ENCODE peak calls at places on chromosomes 2 and 18, in four cellular contexts. One of them, this sample, is unnamed. For H3K36me3, the result is how much of the 10 kb centered on the place peaks cover.

GRCh38 chr18:77191241-77191751 is 58.4 kb upstream of the GALR1 start:
- DNase-seq in cardiac muscle cell: peak
- DNase-seq in breast epithelium: no peak
- DNase-seq in endodermal cell: no peak
- DNase-seq in this sample: no peak

GRCh38 chr2:7671312-7671711 is 754.1 kb downstream of the RNF144A start:
- DNase-seq in cardiac muscle cell: no peak
- DNase-seq in breast epithelium: no peak
- DNase-seq in endodermal cell: no peak
- DNase-seq in this sample: no peak

GRCh38 chr2:15750822-15751221 is 159.2 kb downstream of the DDX1 start:
- DNase-seq in cardiac muscle cell: no peak
- DNase-seq in breast epithelium: no peak
- DNase-seq in endodermal cell: peak
- DNase-seq in this sample: no peak

GRCh38 chr2:16625201-16625729 is 40.4 kb downstream of the CYRIA start:
- DNase-seq in cardiac muscle cell: peak
- DNase-seq in breast epithelium: no peak
- DNase-seq in endodermal cell: peak
- DNase-seq in this sample: no peak

GRCh38 chr2:158931577-158931976 is 36.9 kb upstream of the TANC1 start:
- DNase-seq in cardiac muscle cell: peak
- DNase-seq in breast epithelium: no peak
- DNase-seq in endodermal cell: no peak
- DNase-seq in this sample: no peak

GRCh38 chr2:121291251-121291580 is 6.2 kb upstream of the TFCP2L1 start:
- DNase-seq in cardiac muscle cell: no peak
- DNase-seq in breast epithelium: no peak
- DNase-seq in endodermal cell: no peak
- DNase-seq in this sample: no peak

GRCh38 chr2:143936758-143937562 is 583.0 kb downstream of the ZEB2 start:
- DNase-seq in cardiac muscle cell: peak
- DNase-seq in breast epithelium: no peak
- DNase-seq in endodermal cell: peak
- DNase-seq in this sample: no peak

GRCh38 chr2:40256649-40257048 is 195.2 kb downstream of the SLC8A1 start:
- DNase-seq in cardiac muscle cell: peak
- DNase-seq in breast epithelium: no peak
- DNase-seq in endodermal cell: peak
- DNase-seq in this sample: no peak

GRCh38 chr2:189555243-189555642 is 25.3 kb downstream of the SLC40A1 start:
- DNase-seq in cardiac muscle cell: peak
- DNase-seq in breast epithelium: no peak
- DNase-seq in endodermal cell: no peak
- DNase-seq in this sample: no peak

GRCh38 chr2:234136461-234136860 is 86.0 kb downstream of the SPP2 start:
- DNase-seq in cardiac muscle cell: no peak
- DNase-seq in breast epithelium: no peak
- DNase-seq in endodermal cell: peak
- DNase-seq in this sample: no peak

GRCh38 chr2:39919511-39920317 is 140.7 kb upstream of the THUMPD2 start:
- DNase-seq in cardiac muscle cell: no peak
- DNase-seq in breast epithelium: no peak
- DNase-seq in endodermal cell: no peak
- DNase-seq in this sample: no peak

GRCh38 chr2:188975497-188976102 is 1.4 kb downstream of the COL3A1 start:
- DNase-seq in cardiac muscle cell: peak
- DNase-seq in breast epithelium: no peak
- DNase-seq in endodermal cell: no peak
- DNase-seq in this sample: no peak

GRCh38 chr2:5236308-5236707 is 455.9 kb upstream of the SOX11 start:
- DNase-seq in cardiac muscle cell: no peak
- DNase-seq in breast epithelium: no peak
- DNase-seq in endodermal cell: peak
- DNase-seq in this sample: no peak

GRCh38 chr2:46335404-46335965 is 38.3 kb downstream of the EPAS1 start:
- DNase-seq in cardiac muscle cell: peak
- DNase-seq in breast epithelium: no peak
- DNase-seq in endodermal cell: peak
- DNase-seq in this sample: no peak

GRCh38 chr2:54579061-54579681 is 123.0 kb downstream of the SPTBN1 start:
- DNase-seq in cardiac muscle cell: no peak
- DNase-seq in breast epithelium: no peak
- DNase-seq in endodermal cell: no peak
- DNase-seq in this sample: no peak

GRCh38 chr2:187580462-187581124 is 26.4 kb upstream of the TFPI start:
- DNase-seq in cardiac muscle cell: peak
- DNase-seq in breast epithelium: no peak
- DNase-seq in endodermal cell: no peak
- DNase-seq in this sample: no peak

GRCh38 chr18:74733592-74733991 is 135.9 kb downstream of the ZNF407 start:
- DNase-seq in cardiac muscle cell: no peak
- DNase-seq in breast epithelium: no peak
- DNase-seq in endodermal cell: no peak
- DNase-seq in this sample: no peak

GRCh38 chr2:15560404-15560987 is 638 bp downstream of the NBAS start:
- DNase-seq in cardiac muscle cell: peak
- DNase-seq in breast epithelium: no peak
- DNase-seq in endodermal cell: peak
- DNase-seq in this sample: no peak

GRCh38 chr2:238439093-238439849 is 12.5 kb downstream of the ASB1 start:
- DNase-seq in cardiac muscle cell: peak
- DNase-seq in breast epithelium: no peak
- DNase-seq in endodermal cell: no peak
- DNase-seq in this sample: peak

GRCh38 chr2:190981733-190982132 is 32.2 kb downstream of the STAT1 start:
- DNase-seq in cardiac muscle cell: no peak
- DNase-seq in breast epithelium: no peak
- DNase-seq in endodermal cell: no peak
- DNase-seq in this sample: no peak

GRCh38 chr2:190982263-190983034 is 31.5 kb downstream of the STAT1 start:
- DNase-seq in cardiac muscle cell: no peak
- DNase-seq in breast epithelium: no peak
- DNase-seq in endodermal cell: no peak
- DNase-seq in this sample: no peak

GRCh38 chr2:190987116-190987515 is 26.9 kb downstream of the STAT1 start:
- DNase-seq in cardiac muscle cell: no peak
- DNase-seq in breast epithelium: no peak
- DNase-seq in endodermal cell: no peak
- DNase-seq in this sample: no peak

GRCh38 chr2:190986221-190986953 is 27.6 kb downstream of the STAT1 start:
- DNase-seq in cardiac muscle cell: no peak
- DNase-seq in breast epithelium: no peak
- DNase-seq in endodermal cell: no peak
- DNase-seq in this sample: no peak

GRCh38 chr2:190984595-190984994 is 29.4 kb downstream of the STAT1 start:
- DNase-seq in cardiac muscle cell: peak
- DNase-seq in breast epithelium: no peak
- DNase-seq in endodermal cell: no peak
- DNase-seq in this sample: no peak
- H3K36me3 ChIP-seq in cardiac muscle cell: under half
- H3K36me3 ChIP-seq in breast epithelium: under half
- H3K36me3 ChIP-seq in endodermal cell: half or more
- H3K36me3 ChIP-seq in this sample: half or more

GRCh38 chr18:45521151-45521550 is 94.1 kb upstream of the SLC14A2 start:
- DNase-seq in cardiac muscle cell: peak
- DNase-seq in breast epithelium: no peak
- DNase-seq in endodermal cell: no peak
- DNase-seq in this sample: no peak
- H3K27ac ChIP-seq in cardiac muscle cell: no peak
- H3K27ac ChIP-seq in breast epithelium: no peak
- H3K27ac ChIP-seq in endodermal cell: no peak
- H3K27ac ChIP-seq in this sample: no peak

GRCh38 chr18:12346240-12346565 is 30.8 kb downstream of the AFG3L2 start:
- DNase-seq in cardiac muscle cell: no peak
- DNase-seq in breast epithelium: no peak
- DNase-seq in endodermal cell: no peak
- DNase-seq in this sample: no peak
- H3K36me3 ChIP-seq in cardiac muscle cell: half or more
- H3K36me3 ChIP-seq in breast epithelium: under half
- H3K36me3 ChIP-seq in endodermal cell: half or more
- H3K36me3 ChIP-seq in this sample: under half

DNA sequence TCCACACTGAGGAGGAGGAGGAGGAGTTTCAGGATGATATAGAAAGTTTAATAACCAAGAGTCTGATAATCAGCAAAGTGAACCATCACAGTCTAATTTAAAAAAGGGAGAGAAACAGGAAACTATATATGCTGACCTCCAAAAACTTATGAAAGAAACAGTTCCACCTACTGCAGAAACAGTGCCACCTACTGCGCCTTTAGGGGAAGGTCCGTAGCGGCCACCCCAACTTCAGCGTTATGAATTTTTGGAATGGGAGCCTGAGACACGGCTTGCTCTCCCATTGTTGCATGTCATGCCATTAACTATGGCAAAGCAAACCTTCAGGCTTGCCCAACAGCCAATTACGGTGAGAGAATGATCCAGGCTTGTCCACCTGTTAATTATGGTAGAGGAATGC is 1719.2 kb upstream of the LRRTM1 start:
- DNase-seq in cardiac muscle cell: no peak
- DNase-seq in breast epithelium: no peak
- DNase-seq in endodermal cell: peak
- DNase-seq in this sample: no peak
- H3K27ac ChIP-seq in cardiac muscle cell: no peak
- H3K27ac ChIP-seq in breast epithelium: no peak
- H3K27ac ChIP-seq in endodermal cell: no peak
- H3K27ac ChIP-seq in this sample: no peak

DNA sequence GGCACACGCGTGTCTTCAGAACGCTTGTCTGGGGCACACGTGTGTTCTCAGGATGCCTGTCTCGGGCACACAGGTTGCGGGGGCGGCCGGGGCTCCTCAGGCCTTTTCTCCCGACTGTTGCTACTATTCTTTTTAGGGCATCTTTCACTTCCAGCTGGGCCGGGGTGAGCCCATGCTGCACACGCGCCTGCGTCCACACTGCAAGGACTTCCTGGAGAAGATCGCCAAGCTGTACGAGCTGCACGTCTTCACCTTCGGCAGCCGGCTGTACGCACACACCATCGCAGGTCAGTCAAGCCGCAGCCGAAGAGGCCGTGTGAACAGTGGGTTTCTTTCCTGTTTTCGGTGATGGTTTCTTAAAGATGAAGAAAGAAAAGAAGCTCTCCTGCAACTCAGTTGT is 25.0 kb downstream of the CTDP1 start:
- DNase-seq in cardiac muscle cell: no peak
- DNase-seq in breast epithelium: no peak
- DNase-seq in endodermal cell: no peak
- DNase-seq in this sample: no peak
- H3K36me3 ChIP-seq in cardiac muscle cell: under half
- H3K36me3 ChIP-seq in breast epithelium: under half
- H3K36me3 ChIP-seq in endodermal cell: half or more
- H3K36me3 ChIP-seq in this sample: half or more

DNA sequence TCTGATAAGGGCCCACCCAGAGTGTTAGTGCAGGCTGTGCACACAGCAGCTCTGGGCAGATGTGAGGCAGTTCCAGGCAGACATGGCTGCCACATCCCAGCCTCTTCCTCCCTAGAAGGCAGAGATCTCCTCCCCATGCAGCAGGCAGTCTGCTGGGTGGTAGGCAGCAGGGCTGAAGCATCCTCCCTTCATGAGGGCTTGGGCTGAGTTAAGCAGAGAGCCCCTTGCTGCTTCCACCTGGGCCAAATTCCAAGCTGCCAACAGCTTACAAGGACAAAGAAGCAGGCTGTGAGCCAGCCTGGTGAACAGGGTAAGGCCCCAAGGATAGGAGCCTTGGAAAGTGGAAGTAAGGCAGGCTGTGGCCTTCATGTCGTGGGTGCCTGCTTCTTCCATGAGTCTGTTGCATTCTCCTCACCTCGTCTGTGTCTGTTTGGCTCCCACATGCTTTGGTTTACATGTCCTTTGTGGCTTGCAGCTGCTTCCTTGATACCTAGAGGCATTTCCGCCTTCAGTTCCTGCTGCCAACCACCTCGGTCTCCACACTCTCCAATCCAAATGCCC is 7.8 kb downstream of the PSD4 start:
- DNase-seq in cardiac muscle cell: no peak
- DNase-seq in breast epithelium: no peak
- DNase-seq in endodermal cell: no peak
- DNase-seq in this sample: peak
- H3K27ac ChIP-seq in cardiac muscle cell: no peak
- H3K27ac ChIP-seq in breast epithelium: peak
- H3K27ac ChIP-seq in endodermal cell: no peak
- H3K27ac ChIP-seq in this sample: peak

DNA sequence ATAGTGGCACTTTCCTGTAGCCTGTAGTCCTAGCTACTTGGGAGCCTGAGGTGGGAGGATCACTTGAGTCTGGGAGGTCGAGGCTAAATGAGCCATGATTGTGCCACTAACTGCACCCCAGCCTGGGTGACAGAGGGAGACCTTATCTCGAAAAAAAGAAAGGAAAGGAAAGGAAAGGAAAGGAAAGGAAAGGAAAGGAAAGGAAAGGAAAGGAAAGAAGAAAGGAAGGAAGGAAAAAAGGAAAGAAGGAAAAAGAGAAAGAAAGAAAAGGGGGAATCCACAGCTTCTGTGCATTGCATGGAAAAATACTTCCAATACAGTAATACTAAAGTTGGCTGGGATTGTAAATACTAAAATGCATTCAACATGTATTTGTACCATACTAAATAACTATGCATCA is 12.8 kb upstream of the PIK3C3 start:
- DNase-seq in cardiac muscle cell: no peak
- DNase-seq in breast epithelium: no peak
- DNase-seq in endodermal cell: no peak
- DNase-seq in this sample: no peak
- H3K36me3 ChIP-seq in cardiac muscle cell: under half
- H3K36me3 ChIP-seq in breast epithelium: under half
- H3K36me3 ChIP-seq in endodermal cell: under half
- H3K36me3 ChIP-seq in this sample: under half

DNA sequence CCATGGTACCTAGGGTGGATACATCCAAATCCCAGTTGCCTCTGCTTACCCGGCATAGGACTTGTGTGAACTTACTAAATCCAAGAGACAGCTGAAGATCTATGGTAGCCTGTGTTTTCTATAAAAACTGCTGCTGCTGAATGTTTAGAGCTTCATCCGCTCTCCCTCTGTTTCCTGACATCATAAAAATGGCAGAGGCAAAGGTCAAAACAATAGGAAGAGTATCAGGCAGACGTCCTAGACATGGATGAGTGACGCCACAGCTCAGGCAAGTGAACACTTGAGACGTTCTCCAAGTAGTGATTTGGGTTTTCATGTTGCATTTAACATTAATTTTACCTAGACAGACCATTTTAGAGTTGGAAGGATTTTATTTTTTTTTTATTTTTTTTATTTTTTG is 258.2 kb downstream of the ALPK2 start:
- DNase-seq in cardiac muscle cell: no peak
- DNase-seq in breast epithelium: no peak
- DNase-seq in endodermal cell: no peak
- DNase-seq in this sample: no peak
- H3K27ac ChIP-seq in cardiac muscle cell: no peak
- H3K27ac ChIP-seq in breast epithelium: no peak
- H3K27ac ChIP-seq in endodermal cell: no peak
- H3K27ac ChIP-seq in this sample: no peak